ENCODE peak calls at places on chromosome 4, in eight cellular contexts. Z is CD8-positive, alpha-beta T cell; U is IMR-90; H is adrenal gland; F is WTC11; Y is activated effector memory CD4-positive, alpha-beta T cell treated with anti-CD3 and anti-CD28 coated beads, Interleukin-2, amount 50 U/mL, for 16 hours; X is uterus; G is M059J. N is an unnamed sample.

GRCh38 chr4:80266267-80266901 is at the start of gene FGF5:
- DNase-seq in Z (no peak), U (peak; percentile 94), H (no peak), F (peak; percentile 52), Y (peak; percentile 63), X (peak; percentile 46), G (peak; percentile 89), N (peak; percentile 18)

GRCh38 chr4:184345573-184345922 is 127.9 kb upstream of the ENPP6 start:
- DNase-seq in Z (no peak), U (peak; percentile 22), H (peak; percentile 93), F (no peak), Y (no peak), X (no peak), G (no peak), N (no peak)

GRCh38 chr4:28686618-28687017 is 1826.0 kb downstream of the STIM2 start:
- DNase-seq in Z (no peak), U (peak; percentile 38), H (no peak), F (peak; percentile 71), Y (no peak), X (no peak), G (peak; percentile 25), N (peak; percentile 4)

GRCh38 chr4:80489798-80490197 is 154.3 kb downstream of the CFAP299 start:
- DNase-seq in Z (no peak), U (no peak), H (no peak), F (no peak), Y (no peak), X (no peak), G (no peak), N (no peak)

GRCh38 chr4:158462611-158463010 is 59.1 kb upstream of the RXFP1 start:
- DNase-seq in Z (no peak), U (no peak), H (no peak), F (no peak), Y (no peak), X (no peak), G (peak; percentile 15), N (no peak)

GRCh38 chr4:88753658-88754431 is 56.2 kb upstream of the NAP1L5 start:
- DNase-seq in Z (no peak), U (no peak), H (no peak), F (no peak), Y (no peak), X (no peak), G (no peak), N (no peak)

GRCh38 chr4:138107023-138107422 is 135.1 kb downstream of the SLC7A11 start:
- DNase-seq in Z (no peak), U (no peak), H (no peak), F (no peak), Y (no peak), X (no peak), G (no peak), N (no peak)

GRCh38 chr4:6362896-6363295 is 93.2 kb downstream of the WFS1 start:
- DNase-seq in Z (no peak), U (peak; percentile 27), H (peak; percentile 22), F (peak; percentile 77), Y (peak; percentile 66), X (no peak), G (peak; percentile 26), N (peak; percentile 77)

GRCh38 chr4:66946761-66947160 is 598.5 kb downstream of the CENPC start:
- DNase-seq in Z (no peak), U (no peak), H (no peak), F (no peak), Y (no peak), X (no peak), G (no peak), N (no peak)

GRCh38 chr4:78320353-78320935 is 231.1 kb upstream of the ANXA3 start:
- DNase-seq in Z (no peak), U (no peak), H (no peak), F (no peak), Y (no peak), X (no peak), G (no peak), N (no peak)

GRCh38 chr4:152454398-152455011 is 81.4 kb downstream of the FBXW7 start:
- DNase-seq in Z (no peak), U (peak; percentile 46), H (no peak), F (no peak), Y (no peak), X (no peak), G (peak; percentile 11), N (peak; percentile 47)

GRCh38 chr4:89164400-89164799 is 53.1 kb downstream of the TIGD2 start:
- DNase-seq in Z (no peak), U (no peak), H (no peak), F (no peak), Y (no peak), X (no peak), G (no peak), N (no peak)

GRCh38 chr4:5051210-5051691 is at the start of gene STK32B:
- DNase-seq in Z (no peak), U (peak; percentile 82), H (peak; percentile 39), F (peak; percentile 70), Y (no peak), X (peak; percentile 55), G (peak; percentile 84), N (no peak)

GRCh38 chr4:88971536-88971935 is 85.4 kb downstream of the FAM13A start:
- DNase-seq in Z (no peak), U (no peak), H (no peak), F (no peak), Y (no peak), X (no peak), G (no peak), N (peak; percentile 69)

GRCh38 chr4:148539387-148539786 is 97.2 kb upstream of the NR3C2 start:
- DNase-seq in Z (no peak), U (no peak), H (no peak), F (no peak), Y (no peak), X (no peak), G (no peak), N (peak; percentile 79)

GRCh38 chr4:99033956-99034355 is 38.4 kb downstream of the METAP1 start:
- DNase-seq in Z (no peak), U (peak; percentile 19), H (no peak), F (no peak), Y (no peak), X (no peak), G (no peak), N (no peak)

GRCh38 chr4:149897784-149898183 is 82.1 kb upstream of the IQCM start:
- DNase-seq in Z (no peak), U (peak; percentile 26), H (no peak), F (no peak), Y (no peak), X (no peak), G (peak; percentile 21), N (peak; percentile 32)

GRCh38 chr4:169485791-169486742 is 126.3 kb downstream of the NEK1 start:
- DNase-seq in Z (no peak), U (peak; percentile 71), H (peak; percentile 11), F (no peak), Y (no peak), X (no peak), G (peak; percentile 45), N (peak; percentile 73)

GRCh38 chr4:158841540-158841939 is 72.7 kb downstream of the FNIP2 start:
- DNase-seq in Z (no peak), U (no peak), H (peak; percentile 24), F (no peak), Y (no peak), X (no peak), G (no peak), N (no peak)

GRCh38 chr4:183284965-183285364 is 35.1 kb downstream of the CLDN22 start:
- DNase-seq in Z (no peak), U (peak; percentile 95), H (no peak), F (no peak), Y (no peak), X (no peak), G (peak; percentile 42), N (no peak)

GRCh38 chr4:41880840-41881831 is 54.1 kb upstream of the TMEM33 start:
- DNase-seq in Z (no peak), U (no peak), H (no peak), F (peak; percentile 38), Y (peak; percentile 56), X (no peak), G (peak; percentile 41), N (no peak)

GRCh38 chr4:40349561-40350198 is 14.5 kb downstream of the CHRNA9 start:
- DNase-seq in Z (no peak), U (peak; percentile 20), H (no peak), F (no peak), Y (no peak), X (no peak), G (peak; percentile 29), N (no peak)

GRCh38 chr4:184911310-184911709 is 85.5 kb upstream of the ACSL1 start:
- DNase-seq in Z (no peak), U (peak; percentile 40), H (peak; percentile 49), F (no peak), Y (no peak), X (no peak), G (peak; percentile 62), N (no peak)

GRCh38 chr4:1462009-1462767 is 55.9 kb upstream of the NKX1-1 start:
- DNase-seq in Z (no peak), U (no peak), H (no peak), F (no peak), Y (no peak), X (no peak), G (no peak), N (no peak)

GRCh38 chr4:42296196-42296595 is 101.1 kb upstream of the SHISA3 start:
- DNase-seq in Z (no peak), U (no peak), H (no peak), F (no peak), Y (no peak), X (no peak), G (peak; percentile 50), N (peak; percentile 10)

GRCh38 chr4:122921971-122922876 is at the start of gene NUDT6:
- DNase-seq in Z (peak; percentile 57), U (peak; percentile 69), H (peak; percentile 62), F (peak; percentile 75), Y (peak; percentile 76), X (peak; percentile 46), G (peak; percentile 70), N (peak; percentile 30)